ENCODE peak calls at places on chromosomes 6 and 20, in six cellular contexts. One of them, this sample, is unnamed.

GRCh38 chr6:149463781-149464180 is 21.0 kb downstream of the ZC3H12D start:
- DNase-seq in hippocampal formation: no peak
- DNase-seq in amniotic epithelial cell: peak; percentile 35
- DNase-seq in PC-3: no peak
- DNase-seq in NCI-H1092 treated with DMSO at 0.1 percent for 48 hours: no peak
- DNase-seq in posterior cingulate gyrus: no peak
- DNase-seq in this sample: no peak

GRCh38 chr20:535958-536357 is 7.6 kb downstream of the CSNK2A1 start:
- DNase-seq in posterior cingulate gyrus: no peak
- DNase-seq in amniotic epithelial cell: no peak
- DNase-seq in NCI-H1092 treated with DMSO at 0.1 percent for 48 hours: no peak
- DNase-seq in hippocampal formation: no peak
- DNase-seq in PC-3: no peak
- DNase-seq in this sample: peak; percentile 36

GRCh38 chr20:56566621-56567020 is 33.6 kb downstream of the FAM209B start:
- DNase-seq in posterior cingulate gyrus: no peak
- DNase-seq in PC-3: peak; percentile 93
- DNase-seq in amniotic epithelial cell: no peak
- DNase-seq in hippocampal formation: no peak
- DNase-seq in NCI-H1092 treated with DMSO at 0.1 percent for 48 hours: no peak
- DNase-seq in this sample: no peak

GRCh38 chr6:160188773-160189172 is 67.2 kb downstream of the SLC22A1 start:
- DNase-seq in NCI-H1092 treated with DMSO at 0.1 percent for 48 hours: no peak
- DNase-seq in posterior cingulate gyrus: no peak
- DNase-seq in amniotic epithelial cell: peak; percentile 39
- DNase-seq in hippocampal formation: no peak
- DNase-seq in PC-3: peak; percentile 54
- DNase-seq in this sample: no peak

GRCh38 chr20:12051206-12052163 is 133.8 kb downstream of the BTBD3 start:
- DNase-seq in NCI-H1092 treated with DMSO at 0.1 percent for 48 hours: no peak
- DNase-seq in hippocampal formation: no peak
- DNase-seq in amniotic epithelial cell: peak; percentile 96
- DNase-seq in PC-3: no peak
- DNase-seq in posterior cingulate gyrus: no peak
- DNase-seq in this sample: no peak

GRCh38 chr6:56652231-56652630 is 9.5 kb upstream of the DST start:
- DNase-seq in hippocampal formation: no peak
- DNase-seq in NCI-H1092 treated with DMSO at 0.1 percent for 48 hours: no peak
- DNase-seq in PC-3: peak; percentile 74
- DNase-seq in amniotic epithelial cell: peak; percentile 80
- DNase-seq in posterior cingulate gyrus: no peak
- DNase-seq in this sample: no peak

GRCh38 chr20:22529150-22530019 is 55.0 kb downstream of the FOXA2 start:
- DNase-seq in NCI-H1092 treated with DMSO at 0.1 percent for 48 hours: peak; percentile 23
- DNase-seq in PC-3: no peak
- DNase-seq in posterior cingulate gyrus: no peak
- DNase-seq in amniotic epithelial cell: no peak
- DNase-seq in hippocampal formation: no peak
- DNase-seq in this sample: no peak

GRCh38 chr6:135411339-135411738 is 86.2 kb downstream of the AHI1 start:
- DNase-seq in NCI-H1092 treated with DMSO at 0.1 percent for 48 hours: no peak
- DNase-seq in hippocampal formation: no peak
- DNase-seq in PC-3: peak; percentile 14
- DNase-seq in amniotic epithelial cell: peak; percentile 7
- DNase-seq in posterior cingulate gyrus: no peak
- DNase-seq in this sample: peak; percentile 29

GRCh38 chr20:2305946-2306345 is 10.1 kb downstream of the TGM3 start:
- DNase-seq in posterior cingulate gyrus: no peak
- DNase-seq in hippocampal formation: no peak
- DNase-seq in amniotic epithelial cell: no peak
- DNase-seq in NCI-H1092 treated with DMSO at 0.1 percent for 48 hours: peak; percentile 83
- DNase-seq in PC-3: peak; percentile 36
- DNase-seq in this sample: no peak

GRCh38 chr6:89368107-89368506 is 15.6 kb upstream of the UBE2J1 start:
- DNase-seq in PC-3: peak; percentile 66
- DNase-seq in hippocampal formation: peak; percentile 56
- DNase-seq in NCI-H1092 treated with DMSO at 0.1 percent for 48 hours: peak; percentile 16
- DNase-seq in amniotic epithelial cell: peak; percentile 54
- DNase-seq in posterior cingulate gyrus: no peak
- DNase-seq in this sample: peak; percentile 72

GRCh38 chr20:35611482-35611881 is 4.1 kb upstream of the SPAG4 start:
- DNase-seq in posterior cingulate gyrus: no peak
- DNase-seq in hippocampal formation: no peak
- DNase-seq in NCI-H1092 treated with DMSO at 0.1 percent for 48 hours: no peak
- DNase-seq in amniotic epithelial cell: no peak
- DNase-seq in PC-3: no peak
- DNase-seq in this sample: no peak

GRCh38 chr6:4637691-4638433 is 138.3 kb upstream of the CDYL start:
- DNase-seq in posterior cingulate gyrus: no peak
- DNase-seq in PC-3: peak; percentile 69
- DNase-seq in amniotic epithelial cell: peak; percentile 57
- DNase-seq in NCI-H1092 treated with DMSO at 0.1 percent for 48 hours: no peak
- DNase-seq in hippocampal formation: no peak
- DNase-seq in this sample: peak; percentile 31

GRCh38 chr6:158017621-158018369 is 36.1 kb downstream of the SYNJ2 start:
- DNase-seq in PC-3: no peak
- DNase-seq in posterior cingulate gyrus: peak; percentile 82
- DNase-seq in NCI-H1092 treated with DMSO at 0.1 percent for 48 hours: no peak
- DNase-seq in amniotic epithelial cell: no peak
- DNase-seq in hippocampal formation: no peak
- DNase-seq in this sample: no peak

GRCh38 chr20:2292711-2293110 is 3.1 kb upstream of the TGM3 start:
- DNase-seq in amniotic epithelial cell: peak; percentile 5
- DNase-seq in PC-3: no peak
- DNase-seq in posterior cingulate gyrus: no peak
- DNase-seq in NCI-H1092 treated with DMSO at 0.1 percent for 48 hours: no peak
- DNase-seq in hippocampal formation: no peak
- DNase-seq in this sample: peak; percentile 99

GRCh38 chr6:155850408-155850841 is 394.8 kb upstream of the NOX3 start:
- DNase-seq in hippocampal formation: no peak
- DNase-seq in posterior cingulate gyrus: no peak
- DNase-seq in NCI-H1092 treated with DMSO at 0.1 percent for 48 hours: no peak
- DNase-seq in PC-3: peak; percentile 78
- DNase-seq in amniotic epithelial cell: peak; percentile 1
- DNase-seq in this sample: peak; percentile 4

GRCh38 chr20:17431621-17432364 is 99.4 kb downstream of the BFSP1 start:
- DNase-seq in NCI-H1092 treated with DMSO at 0.1 percent for 48 hours: peak; percentile 71
- DNase-seq in posterior cingulate gyrus: peak; percentile 92
- DNase-seq in hippocampal formation: peak; percentile 11
- DNase-seq in amniotic epithelial cell: peak; percentile 25
- DNase-seq in PC-3: peak; percentile 70
- DNase-seq in this sample: peak; percentile 54

GRCh38 chr20:24661255-24661654 is 191.8 kb downstream of the SYNDIG1 start:
- DNase-seq in posterior cingulate gyrus: no peak
- DNase-seq in amniotic epithelial cell: no peak
- DNase-seq in hippocampal formation: no peak
- DNase-seq in PC-3: no peak
- DNase-seq in NCI-H1092 treated with DMSO at 0.1 percent for 48 hours: no peak
- DNase-seq in this sample: no peak

GRCh38 chr6:118544105-118544504 is 4.0 kb upstream of the PLN start:
- DNase-seq in NCI-H1092 treated with DMSO at 0.1 percent for 48 hours: no peak
- DNase-seq in hippocampal formation: no peak
- DNase-seq in PC-3: no peak
- DNase-seq in posterior cingulate gyrus: no peak
- DNase-seq in amniotic epithelial cell: no peak
- DNase-seq in this sample: no peak

GRCh38 chr20:37245671-37246237 is 15.9 kb downstream of the GHRH start:
- DNase-seq in PC-3: no peak
- DNase-seq in amniotic epithelial cell: no peak
- DNase-seq in hippocampal formation: no peak
- DNase-seq in posterior cingulate gyrus: no peak
- DNase-seq in NCI-H1092 treated with DMSO at 0.1 percent for 48 hours: peak; percentile 71
- DNase-seq in this sample: no peak

GRCh38 chr6:70506321-70506720 is 60.4 kb upstream of the SDHAF4 start:
- DNase-seq in posterior cingulate gyrus: no peak
- DNase-seq in NCI-H1092 treated with DMSO at 0.1 percent for 48 hours: no peak
- DNase-seq in amniotic epithelial cell: no peak
- DNase-seq in PC-3: no peak
- DNase-seq in hippocampal formation: no peak
- DNase-seq in this sample: no peak

GRCh38 chr6:31907158-31907813 is 5.4 kb upstream of the ZBTB12 start:
- DNase-seq in NCI-H1092 treated with DMSO at 0.1 percent for 48 hours: no peak
- DNase-seq in PC-3: no peak
- DNase-seq in amniotic epithelial cell: peak; percentile 97
- DNase-seq in hippocampal formation: no peak
- DNase-seq in posterior cingulate gyrus: no peak
- DNase-seq in this sample: peak; percentile 99

GRCh38 chr20:62142252-62143117 is 709 bp downstream of the PSMA7 start:
- DNase-seq in posterior cingulate gyrus: no peak
- DNase-seq in amniotic epithelial cell: no peak
- DNase-seq in NCI-H1092 treated with DMSO at 0.1 percent for 48 hours: peak; percentile 34
- DNase-seq in PC-3: no peak
- DNase-seq in hippocampal formation: no peak
- DNase-seq in this sample: peak; percentile 36

GRCh38 chr20:45845452-45845851 is 11.7 kb downstream of the ACOT8 start:
- DNase-seq in PC-3: no peak
- DNase-seq in NCI-H1092 treated with DMSO at 0.1 percent for 48 hours: no peak
- DNase-seq in posterior cingulate gyrus: no peak
- DNase-seq in hippocampal formation: no peak
- DNase-seq in amniotic epithelial cell: no peak
- DNase-seq in this sample: no peak

GRCh38 chr6:111614833-111615582 is 9.3 kb upstream of the TRAF3IP2 start:
- DNase-seq in hippocampal formation: no peak
- DNase-seq in NCI-H1092 treated with DMSO at 0.1 percent for 48 hours: no peak
- DNase-seq in PC-3: no peak
- DNase-seq in posterior cingulate gyrus: no peak
- DNase-seq in amniotic epithelial cell: peak; percentile 62
- DNase-seq in this sample: peak; percentile 38

GRCh38 chr6:149230729-149231434 is 86.6 kb upstream of the TAB2 start:
- DNase-seq in posterior cingulate gyrus: no peak
- DNase-seq in amniotic epithelial cell: no peak
- DNase-seq in NCI-H1092 treated with DMSO at 0.1 percent for 48 hours: no peak
- DNase-seq in hippocampal formation: no peak
- DNase-seq in PC-3: no peak
- DNase-seq in this sample: no peak

GRCh38 chr6:135600086-135600702 is 102.7 kb upstream of the AHI1 start:
- DNase-seq in NCI-H1092 treated with DMSO at 0.1 percent for 48 hours: peak; percentile 93
- DNase-seq in amniotic epithelial cell: no peak
- DNase-seq in posterior cingulate gyrus: no peak
- DNase-seq in PC-3: no peak
- DNase-seq in hippocampal formation: no peak
- DNase-seq in this sample: no peak

GRCh38 chr20:52804455-52804966 is 167.6 kb upstream of the TSHZ2 start:
- DNase-seq in NCI-H1092 treated with DMSO at 0.1 percent for 48 hours: no peak
- DNase-seq in hippocampal formation: no peak
- DNase-seq in amniotic epithelial cell: no peak
- DNase-seq in PC-3: no peak
- DNase-seq in posterior cingulate gyrus: no peak
- DNase-seq in this sample: no peak

GRCh38 chr20:45010399-45010828 is 44.1 kb downstream of the STK4 start:
- DNase-seq in PC-3: peak; percentile 82
- DNase-seq in hippocampal formation: no peak
- DNase-seq in posterior cingulate gyrus: no peak
- DNase-seq in NCI-H1092 treated with DMSO at 0.1 percent for 48 hours: no peak
- DNase-seq in amniotic epithelial cell: peak; percentile 81
- DNase-seq in this sample: no peak

GRCh38 chr6:45713981-45714685 is 301.5 kb downstream of the CLIC5 start:
- DNase-seq in posterior cingulate gyrus: no peak
- DNase-seq in PC-3: no peak
- DNase-seq in hippocampal formation: no peak
- DNase-seq in NCI-H1092 treated with DMSO at 0.1 percent for 48 hours: no peak
- DNase-seq in amniotic epithelial cell: peak; percentile 14
- DNase-seq in this sample: no peak

GRCh38 chr6:38349795-38350194 is 289.9 kb downstream of the BTBD9 start:
- DNase-seq in posterior cingulate gyrus: no peak
- DNase-seq in amniotic epithelial cell: peak; percentile 94
- DNase-seq in NCI-H1092 treated with DMSO at 0.1 percent for 48 hours: no peak
- DNase-seq in hippocampal formation: no peak
- DNase-seq in PC-3: no peak
- DNase-seq in this sample: no peak

GRCh38 chr6:42260972-42261371 is 43.3 kb upstream of the MRPS10 start:
- DNase-seq in amniotic epithelial cell: peak; percentile 52
- DNase-seq in NCI-H1092 treated with DMSO at 0.1 percent for 48 hours: no peak
- DNase-seq in posterior cingulate gyrus: no peak
- DNase-seq in hippocampal formation: no peak
- DNase-seq in PC-3: peak; percentile 26
- DNase-seq in this sample: peak; percentile 65

GRCh38 chr6:64984947-64985346 is 722.1 kb downstream of the EYS start:
- DNase-seq in amniotic epithelial cell: no peak
- DNase-seq in posterior cingulate gyrus: no peak
- DNase-seq in hippocampal formation: no peak
- DNase-seq in PC-3: no peak
- DNase-seq in NCI-H1092 treated with DMSO at 0.1 percent for 48 hours: no peak
- DNase-seq in this sample: no peak

GRCh38 chr20:8386991-8387390 is 254.9 kb downstream of the PLCB1 start:
- DNase-seq in hippocampal formation: no peak
- DNase-seq in PC-3: no peak
- DNase-seq in NCI-H1092 treated with DMSO at 0.1 percent for 48 hours: no peak
- DNase-seq in posterior cingulate gyrus: no peak
- DNase-seq in amniotic epithelial cell: no peak
- DNase-seq in this sample: no peak